ENCODE peak calls at places on chromosomes 2 and 18, in nine cellular contexts. One of them, this sample, is unnamed.

GRCh38 chr2:84956334-84957297 is 14.3 kb upstream of the KCMF1 start:
- DNase-seq in HEK293T: no peak
- DNase-seq in HTR-8/SVneo: no peak
- DNase-seq in fibroblast of the conjunctiva: no peak
- DNase-seq in stimulated activated naive B cell treated with anti-CD40 and anti-IgM and Interleukin-4, amounts not matched to agents 10 μg/mL and 1 μg/mL and 100 μg/mL, for 72 hours: no peak
- DNase-seq in stimulated activated CD4-positive, alpha-beta T cell treated with anti-CD3 and anti-CD28 coated beads, Interleukin-12 subunit alpha, Interleukin-12 subunit beta, amount 100 ng/mL, for 4 hours: no peak
- DNase-seq in COR-L47: no peak
- DNase-seq in left ventricle myocardium superior: no peak
- DNase-seq in HS-27A: no peak
- DNase-seq in this sample: no peak

GRCh38 chr2:179981085-179981484 is 26.0 kb downstream of the CWC22 start:
- DNase-seq in HEK293T: no peak
- DNase-seq in HTR-8/SVneo: no peak
- DNase-seq in fibroblast of the conjunctiva: no peak
- DNase-seq in stimulated activated naive B cell treated with anti-CD40 and anti-IgM and Interleukin-4, amounts not matched to agents 10 μg/mL and 1 μg/mL and 100 μg/mL, for 72 hours: no peak
- DNase-seq in stimulated activated CD4-positive, alpha-beta T cell treated with anti-CD3 and anti-CD28 coated beads, Interleukin-12 subunit alpha, Interleukin-12 subunit beta, amount 100 ng/mL, for 4 hours: no peak
- DNase-seq in COR-L47: peak
- DNase-seq in left ventricle myocardium superior: no peak
- DNase-seq in HS-27A: no peak
- DNase-seq in this sample: no peak

GRCh38 chr2:73128841-73129535 is 16.2 kb upstream of the RAB11FIP5 start:
- DNase-seq in HEK293T: no peak
- DNase-seq in HTR-8/SVneo: no peak
- DNase-seq in fibroblast of the conjunctiva: no peak
- DNase-seq in stimulated activated naive B cell treated with anti-CD40 and anti-IgM and Interleukin-4, amounts not matched to agents 10 μg/mL and 1 μg/mL and 100 μg/mL, for 72 hours: no peak
- DNase-seq in stimulated activated CD4-positive, alpha-beta T cell treated with anti-CD3 and anti-CD28 coated beads, Interleukin-12 subunit alpha, Interleukin-12 subunit beta, amount 100 ng/mL, for 4 hours: no peak
- DNase-seq in COR-L47: no peak
- DNase-seq in left ventricle myocardium superior: no peak
- DNase-seq in HS-27A: no peak
- DNase-seq in this sample: no peak

GRCh38 chr18:29874519-29875098 is 1167.9 kb downstream of the DSC3 start:
- DNase-seq in HEK293T: peak
- DNase-seq in HTR-8/SVneo: peak
- DNase-seq in fibroblast of the conjunctiva: peak
- DNase-seq in stimulated activated naive B cell treated with anti-CD40 and anti-IgM and Interleukin-4, amounts not matched to agents 10 μg/mL and 1 μg/mL and 100 μg/mL, for 72 hours: no peak
- DNase-seq in stimulated activated CD4-positive, alpha-beta T cell treated with anti-CD3 and anti-CD28 coated beads, Interleukin-12 subunit alpha, Interleukin-12 subunit beta, amount 100 ng/mL, for 4 hours: no peak
- DNase-seq in COR-L47: peak
- DNase-seq in left ventricle myocardium superior: no peak
- DNase-seq in HS-27A: peak
- DNase-seq in this sample: no peak

GRCh38 chr2:162196611-162197010 is 44.6 kb upstream of the GCG start:
- DNase-seq in HEK293T: no peak
- DNase-seq in HTR-8/SVneo: no peak
- DNase-seq in fibroblast of the conjunctiva: no peak
- DNase-seq in stimulated activated naive B cell treated with anti-CD40 and anti-IgM and Interleukin-4, amounts not matched to agents 10 μg/mL and 1 μg/mL and 100 μg/mL, for 72 hours: no peak
- DNase-seq in stimulated activated CD4-positive, alpha-beta T cell treated with anti-CD3 and anti-CD28 coated beads, Interleukin-12 subunit alpha, Interleukin-12 subunit beta, amount 100 ng/mL, for 4 hours: no peak
- DNase-seq in COR-L47: no peak
- DNase-seq in left ventricle myocardium superior: no peak
- DNase-seq in HS-27A: peak
- DNase-seq in this sample: no peak

GRCh38 chr2:96315400-96316071 is 9.6 kb upstream of the ITPRIPL1 start:
- DNase-seq in HEK293T: no peak
- DNase-seq in HTR-8/SVneo: no peak
- DNase-seq in fibroblast of the conjunctiva: peak
- DNase-seq in stimulated activated naive B cell treated with anti-CD40 and anti-IgM and Interleukin-4, amounts not matched to agents 10 μg/mL and 1 μg/mL and 100 μg/mL, for 72 hours: no peak
- DNase-seq in stimulated activated CD4-positive, alpha-beta T cell treated with anti-CD3 and anti-CD28 coated beads, Interleukin-12 subunit alpha, Interleukin-12 subunit beta, amount 100 ng/mL, for 4 hours: no peak
- DNase-seq in COR-L47: no peak
- DNase-seq in left ventricle myocardium superior: no peak
- DNase-seq in HS-27A: peak
- DNase-seq in this sample: no peak

GRCh38 chr2:893311-893710 is 57.3 kb upstream of the SNTG2 start:
- DNase-seq in HEK293T: peak
- DNase-seq in HTR-8/SVneo: no peak
- DNase-seq in fibroblast of the conjunctiva: no peak
- DNase-seq in stimulated activated naive B cell treated with anti-CD40 and anti-IgM and Interleukin-4, amounts not matched to agents 10 μg/mL and 1 μg/mL and 100 μg/mL, for 72 hours: no peak
- DNase-seq in stimulated activated CD4-positive, alpha-beta T cell treated with anti-CD3 and anti-CD28 coated beads, Interleukin-12 subunit alpha, Interleukin-12 subunit beta, amount 100 ng/mL, for 4 hours: no peak
- DNase-seq in COR-L47: no peak
- DNase-seq in left ventricle myocardium superior: no peak
- DNase-seq in HS-27A: no peak
- DNase-seq in this sample: no peak

GRCh38 chr2:215401896-215402379 is 33.9 kb downstream of the FN1 start:
- DNase-seq in HEK293T: no peak
- DNase-seq in HTR-8/SVneo: no peak
- DNase-seq in fibroblast of the conjunctiva: no peak
- DNase-seq in stimulated activated naive B cell treated with anti-CD40 and anti-IgM and Interleukin-4, amounts not matched to agents 10 μg/mL and 1 μg/mL and 100 μg/mL, for 72 hours: no peak
- DNase-seq in stimulated activated CD4-positive, alpha-beta T cell treated with anti-CD3 and anti-CD28 coated beads, Interleukin-12 subunit alpha, Interleukin-12 subunit beta, amount 100 ng/mL, for 4 hours: no peak
- DNase-seq in COR-L47: no peak
- DNase-seq in left ventricle myocardium superior: no peak
- DNase-seq in HS-27A: peak
- DNase-seq in this sample: no peak

GRCh38 chr2:215850380-215850779 is 163.0 kb downstream of the MREG start:
- DNase-seq in HEK293T: no peak
- DNase-seq in HTR-8/SVneo: no peak
- DNase-seq in fibroblast of the conjunctiva: no peak
- DNase-seq in stimulated activated naive B cell treated with anti-CD40 and anti-IgM and Interleukin-4, amounts not matched to agents 10 μg/mL and 1 μg/mL and 100 μg/mL, for 72 hours: no peak
- DNase-seq in stimulated activated CD4-positive, alpha-beta T cell treated with anti-CD3 and anti-CD28 coated beads, Interleukin-12 subunit alpha, Interleukin-12 subunit beta, amount 100 ng/mL, for 4 hours: no peak
- DNase-seq in COR-L47: no peak
- DNase-seq in left ventricle myocardium superior: no peak
- DNase-seq in HS-27A: no peak
- DNase-seq in this sample: no peak

GRCh38 chr18:44719519-44720060 is 38.9 kb downstream of the SETBP1 start:
- DNase-seq in HEK293T: no peak
- DNase-seq in HTR-8/SVneo: no peak
- DNase-seq in fibroblast of the conjunctiva: no peak
- DNase-seq in stimulated activated naive B cell treated with anti-CD40 and anti-IgM and Interleukin-4, amounts not matched to agents 10 μg/mL and 1 μg/mL and 100 μg/mL, for 72 hours: no peak
- DNase-seq in stimulated activated CD4-positive, alpha-beta T cell treated with anti-CD3 and anti-CD28 coated beads, Interleukin-12 subunit alpha, Interleukin-12 subunit beta, amount 100 ng/mL, for 4 hours: no peak
- DNase-seq in COR-L47: no peak
- DNase-seq in left ventricle myocardium superior: no peak
- DNase-seq in HS-27A: no peak
- DNase-seq in this sample: no peak

GRCh38 chr2:179655627-179656026 is 205.8 kb downstream of the ZNF385B start:
- DNase-seq in HEK293T: no peak
- DNase-seq in HTR-8/SVneo: no peak
- DNase-seq in fibroblast of the conjunctiva: no peak
- DNase-seq in stimulated activated naive B cell treated with anti-CD40 and anti-IgM and Interleukin-4, amounts not matched to agents 10 μg/mL and 1 μg/mL and 100 μg/mL, for 72 hours: no peak
- DNase-seq in stimulated activated CD4-positive, alpha-beta T cell treated with anti-CD3 and anti-CD28 coated beads, Interleukin-12 subunit alpha, Interleukin-12 subunit beta, amount 100 ng/mL, for 4 hours: no peak
- DNase-seq in COR-L47: no peak
- DNase-seq in left ventricle myocardium superior: no peak
- DNase-seq in HS-27A: no peak
- DNase-seq in this sample: no peak

GRCh38 chr2:12861344-12861942 is 144.7 kb downstream of the TRIB2 start:
- DNase-seq in HEK293T: no peak
- DNase-seq in HTR-8/SVneo: no peak
- DNase-seq in fibroblast of the conjunctiva: no peak
- DNase-seq in stimulated activated naive B cell treated with anti-CD40 and anti-IgM and Interleukin-4, amounts not matched to agents 10 μg/mL and 1 μg/mL and 100 μg/mL, for 72 hours: no peak
- DNase-seq in stimulated activated CD4-positive, alpha-beta T cell treated with anti-CD3 and anti-CD28 coated beads, Interleukin-12 subunit alpha, Interleukin-12 subunit beta, amount 100 ng/mL, for 4 hours: no peak
- DNase-seq in COR-L47: no peak
- DNase-seq in left ventricle myocardium superior: no peak
- DNase-seq in HS-27A: no peak
- DNase-seq in this sample: no peak

GRCh38 chr2:71156531-71156930 is 26.1 kb downstream of the MPHOSPH10 start:
- DNase-seq in HEK293T: no peak
- DNase-seq in HTR-8/SVneo: no peak
- DNase-seq in fibroblast of the conjunctiva: peak
- DNase-seq in stimulated activated naive B cell treated with anti-CD40 and anti-IgM and Interleukin-4, amounts not matched to agents 10 μg/mL and 1 μg/mL and 100 μg/mL, for 72 hours: no peak
- DNase-seq in stimulated activated CD4-positive, alpha-beta T cell treated with anti-CD3 and anti-CD28 coated beads, Interleukin-12 subunit alpha, Interleukin-12 subunit beta, amount 100 ng/mL, for 4 hours: no peak
- DNase-seq in COR-L47: peak
- DNase-seq in left ventricle myocardium superior: no peak
- DNase-seq in HS-27A: no peak
- DNase-seq in this sample: no peak

GRCh38 chr2:99678651-99679050 is 188.8 kb upstream of the REV1 start:
- DNase-seq in HEK293T: no peak
- DNase-seq in HTR-8/SVneo: no peak
- DNase-seq in fibroblast of the conjunctiva: no peak
- DNase-seq in stimulated activated naive B cell treated with anti-CD40 and anti-IgM and Interleukin-4, amounts not matched to agents 10 μg/mL and 1 μg/mL and 100 μg/mL, for 72 hours: no peak
- DNase-seq in stimulated activated CD4-positive, alpha-beta T cell treated with anti-CD3 and anti-CD28 coated beads, Interleukin-12 subunit alpha, Interleukin-12 subunit beta, amount 100 ng/mL, for 4 hours: no peak
- DNase-seq in COR-L47: no peak
- DNase-seq in left ventricle myocardium superior: no peak
- DNase-seq in HS-27A: no peak
- DNase-seq in this sample: no peak

GRCh38 chr2:164495491-164496223 is 125.6 kb downstream of the GRB14 start:
- DNase-seq in HEK293T: peak
- DNase-seq in HTR-8/SVneo: peak
- DNase-seq in fibroblast of the conjunctiva: peak
- DNase-seq in stimulated activated naive B cell treated with anti-CD40 and anti-IgM and Interleukin-4, amounts not matched to agents 10 μg/mL and 1 μg/mL and 100 μg/mL, for 72 hours: no peak
- DNase-seq in stimulated activated CD4-positive, alpha-beta T cell treated with anti-CD3 and anti-CD28 coated beads, Interleukin-12 subunit alpha, Interleukin-12 subunit beta, amount 100 ng/mL, for 4 hours: no peak
- DNase-seq in COR-L47: peak
- DNase-seq in left ventricle myocardium superior: no peak
- DNase-seq in HS-27A: peak
- DNase-seq in this sample: no peak

GRCh38 chr2:18522484-18523146 is 37.8 kb downstream of the RDH14 start:
- DNase-seq in HEK293T: no peak
- DNase-seq in HTR-8/SVneo: no peak
- DNase-seq in fibroblast of the conjunctiva: no peak
- DNase-seq in stimulated activated naive B cell treated with anti-CD40 and anti-IgM and Interleukin-4, amounts not matched to agents 10 μg/mL and 1 μg/mL and 100 μg/mL, for 72 hours: no peak
- DNase-seq in stimulated activated CD4-positive, alpha-beta T cell treated with anti-CD3 and anti-CD28 coated beads, Interleukin-12 subunit alpha, Interleukin-12 subunit beta, amount 100 ng/mL, for 4 hours: no peak
- DNase-seq in COR-L47: no peak
- DNase-seq in left ventricle myocardium superior: no peak
- DNase-seq in HS-27A: no peak
- DNase-seq in this sample: no peak

GRCh38 chr2:41911033-41911432 is 136.8 kb upstream of the PKDCC start:
- DNase-seq in HEK293T: no peak
- DNase-seq in HTR-8/SVneo: no peak
- DNase-seq in fibroblast of the conjunctiva: no peak
- DNase-seq in stimulated activated naive B cell treated with anti-CD40 and anti-IgM and Interleukin-4, amounts not matched to agents 10 μg/mL and 1 μg/mL and 100 μg/mL, for 72 hours: no peak
- DNase-seq in stimulated activated CD4-positive, alpha-beta T cell treated with anti-CD3 and anti-CD28 coated beads, Interleukin-12 subunit alpha, Interleukin-12 subunit beta, amount 100 ng/mL, for 4 hours: no peak
- DNase-seq in COR-L47: no peak
- DNase-seq in left ventricle myocardium superior: no peak
- DNase-seq in HS-27A: no peak
- DNase-seq in this sample: no peak

GRCh38 chr18:12423393-12423792 is 15.7 kb downstream of the PRELID3A start:
- DNase-seq in HEK293T: no peak
- DNase-seq in HTR-8/SVneo: no peak
- DNase-seq in fibroblast of the conjunctiva: no peak
- DNase-seq in stimulated activated naive B cell treated with anti-CD40 and anti-IgM and Interleukin-4, amounts not matched to agents 10 μg/mL and 1 μg/mL and 100 μg/mL, for 72 hours: no peak
- DNase-seq in stimulated activated CD4-positive, alpha-beta T cell treated with anti-CD3 and anti-CD28 coated beads, Interleukin-12 subunit alpha, Interleukin-12 subunit beta, amount 100 ng/mL, for 4 hours: no peak
- DNase-seq in COR-L47: peak
- DNase-seq in left ventricle myocardium superior: no peak
- DNase-seq in HS-27A: no peak
- DNase-seq in this sample: no peak

GRCh38 chr18:49029628-49030027 is 78.9 kb upstream of the SMAD7 start:
- DNase-seq in HEK293T: no peak
- DNase-seq in HTR-8/SVneo: no peak
- DNase-seq in fibroblast of the conjunctiva: no peak
- DNase-seq in stimulated activated naive B cell treated with anti-CD40 and anti-IgM and Interleukin-4, amounts not matched to agents 10 μg/mL and 1 μg/mL and 100 μg/mL, for 72 hours: no peak
- DNase-seq in stimulated activated CD4-positive, alpha-beta T cell treated with anti-CD3 and anti-CD28 coated beads, Interleukin-12 subunit alpha, Interleukin-12 subunit beta, amount 100 ng/mL, for 4 hours: no peak
- DNase-seq in COR-L47: no peak
- DNase-seq in left ventricle myocardium superior: no peak
- DNase-seq in HS-27A: no peak
- DNase-seq in this sample: no peak

GRCh38 chr18:79200546-79201268 is 131.5 kb downstream of the ATP9B start:
- DNase-seq in HEK293T: peak
- DNase-seq in HTR-8/SVneo: no peak
- DNase-seq in fibroblast of the conjunctiva: peak
- DNase-seq in stimulated activated naive B cell treated with anti-CD40 and anti-IgM and Interleukin-4, amounts not matched to agents 10 μg/mL and 1 μg/mL and 100 μg/mL, for 72 hours: no peak
- DNase-seq in stimulated activated CD4-positive, alpha-beta T cell treated with anti-CD3 and anti-CD28 coated beads, Interleukin-12 subunit alpha, Interleukin-12 subunit beta, amount 100 ng/mL, for 4 hours: no peak
- DNase-seq in COR-L47: no peak
- DNase-seq in left ventricle myocardium superior: no peak
- DNase-seq in HS-27A: no peak
- DNase-seq in this sample: no peak

GRCh38 chr2:215664847-215665525 is 229.1 kb upstream of the FN1 start:
- DNase-seq in HEK293T: no peak
- DNase-seq in HTR-8/SVneo: peak
- DNase-seq in fibroblast of the conjunctiva: peak
- DNase-seq in stimulated activated naive B cell treated with anti-CD40 and anti-IgM and Interleukin-4, amounts not matched to agents 10 μg/mL and 1 μg/mL and 100 μg/mL, for 72 hours: no peak
- DNase-seq in stimulated activated CD4-positive, alpha-beta T cell treated with anti-CD3 and anti-CD28 coated beads, Interleukin-12 subunit alpha, Interleukin-12 subunit beta, amount 100 ng/mL, for 4 hours: no peak
- DNase-seq in COR-L47: no peak
- DNase-seq in left ventricle myocardium superior: no peak
- DNase-seq in HS-27A: peak
- DNase-seq in this sample: no peak

GRCh38 chr2:219521066-219521880 is 7.0 kb downstream of the ASIC4 start:
- DNase-seq in HEK293T: peak
- DNase-seq in HTR-8/SVneo: peak
- DNase-seq in fibroblast of the conjunctiva: no peak
- DNase-seq in stimulated activated naive B cell treated with anti-CD40 and anti-IgM and Interleukin-4, amounts not matched to agents 10 μg/mL and 1 μg/mL and 100 μg/mL, for 72 hours: no peak
- DNase-seq in stimulated activated CD4-positive, alpha-beta T cell treated with anti-CD3 and anti-CD28 coated beads, Interleukin-12 subunit alpha, Interleukin-12 subunit beta, amount 100 ng/mL, for 4 hours: no peak
- DNase-seq in COR-L47: peak
- DNase-seq in left ventricle myocardium superior: peak
- DNase-seq in HS-27A: no peak
- DNase-seq in this sample: peak

GRCh38 chr18:14086459-14087231 is 45.6 kb downstream of the ZNF519 start:
- DNase-seq in HEK293T: peak
- DNase-seq in HTR-8/SVneo: peak
- DNase-seq in fibroblast of the conjunctiva: peak
- DNase-seq in stimulated activated naive B cell treated with anti-CD40 and anti-IgM and Interleukin-4, amounts not matched to agents 10 μg/mL and 1 μg/mL and 100 μg/mL, for 72 hours: no peak
- DNase-seq in stimulated activated CD4-positive, alpha-beta T cell treated with anti-CD3 and anti-CD28 coated beads, Interleukin-12 subunit alpha, Interleukin-12 subunit beta, amount 100 ng/mL, for 4 hours: no peak
- DNase-seq in COR-L47: peak
- DNase-seq in left ventricle myocardium superior: no peak
- DNase-seq in HS-27A: peak
- DNase-seq in this sample: no peak

GRCh38 chr2:37738266-37738885 is 66.9 kb upstream of the CDC42EP3 start:
- DNase-seq in HEK293T: no peak
- DNase-seq in HTR-8/SVneo: no peak
- DNase-seq in fibroblast of the conjunctiva: no peak
- DNase-seq in stimulated activated naive B cell treated with anti-CD40 and anti-IgM and Interleukin-4, amounts not matched to agents 10 μg/mL and 1 μg/mL and 100 μg/mL, for 72 hours: no peak
- DNase-seq in stimulated activated CD4-positive, alpha-beta T cell treated with anti-CD3 and anti-CD28 coated beads, Interleukin-12 subunit alpha, Interleukin-12 subunit beta, amount 100 ng/mL, for 4 hours: no peak
- DNase-seq in COR-L47: no peak
- DNase-seq in left ventricle myocardium superior: no peak
- DNase-seq in HS-27A: no peak
- DNase-seq in this sample: no peak

GRCh38 chr18:37698508-37699035 is 133.0 kb upstream of the CELF4 start:
- DNase-seq in HEK293T: no peak
- DNase-seq in HTR-8/SVneo: no peak
- DNase-seq in fibroblast of the conjunctiva: no peak
- DNase-seq in stimulated activated naive B cell treated with anti-CD40 and anti-IgM and Interleukin-4, amounts not matched to agents 10 μg/mL and 1 μg/mL and 100 μg/mL, for 72 hours: no peak
- DNase-seq in stimulated activated CD4-positive, alpha-beta T cell treated with anti-CD3 and anti-CD28 coated beads, Interleukin-12 subunit alpha, Interleukin-12 subunit beta, amount 100 ng/mL, for 4 hours: no peak
- DNase-seq in COR-L47: no peak
- DNase-seq in left ventricle myocardium superior: no peak
- DNase-seq in HS-27A: no peak
- DNase-seq in this sample: no peak

GRCh38 chr2:68466361-68466777 is 725 bp downstream of the FBXO48 start:
- DNase-seq in HEK293T: peak
- DNase-seq in HTR-8/SVneo: no peak
- DNase-seq in fibroblast of the conjunctiva: peak
- DNase-seq in stimulated activated naive B cell treated with anti-CD40 and anti-IgM and Interleukin-4, amounts not matched to agents 10 μg/mL and 1 μg/mL and 100 μg/mL, for 72 hours: peak
- DNase-seq in stimulated activated CD4-positive, alpha-beta T cell treated with anti-CD3 and anti-CD28 coated beads, Interleukin-12 subunit alpha, Interleukin-12 subunit beta, amount 100 ng/mL, for 4 hours: peak
- DNase-seq in COR-L47: no peak
- DNase-seq in left ventricle myocardium superior: no peak
- DNase-seq in HS-27A: no peak
- DNase-seq in this sample: no peak

GRCh38 chr2:149329470-149330126 is 789 bp upstream of the LYPD6 start:
- DNase-seq in HEK293T: peak
- DNase-seq in HTR-8/SVneo: peak
- DNase-seq in fibroblast of the conjunctiva: no peak
- DNase-seq in stimulated activated naive B cell treated with anti-CD40 and anti-IgM and Interleukin-4, amounts not matched to agents 10 μg/mL and 1 μg/mL and 100 μg/mL, for 72 hours: no peak
- DNase-seq in stimulated activated CD4-positive, alpha-beta T cell treated with anti-CD3 and anti-CD28 coated beads, Interleukin-12 subunit alpha, Interleukin-12 subunit beta, amount 100 ng/mL, for 4 hours: no peak
- DNase-seq in COR-L47: peak
- DNase-seq in left ventricle myocardium superior: no peak
- DNase-seq in HS-27A: peak
- DNase-seq in this sample: no peak

GRCh38 chr2:217270089-217270800 is 410.4 kb upstream of the TNP1 start:
- DNase-seq in HEK293T: no peak
- DNase-seq in HTR-8/SVneo: no peak
- DNase-seq in fibroblast of the conjunctiva: no peak
- DNase-seq in stimulated activated naive B cell treated with anti-CD40 and anti-IgM and Interleukin-4, amounts not matched to agents 10 μg/mL and 1 μg/mL and 100 μg/mL, for 72 hours: no peak
- DNase-seq in stimulated activated CD4-positive, alpha-beta T cell treated with anti-CD3 and anti-CD28 coated beads, Interleukin-12 subunit alpha, Interleukin-12 subunit beta, amount 100 ng/mL, for 4 hours: no peak
- DNase-seq in COR-L47: no peak
- DNase-seq in left ventricle myocardium superior: no peak
- DNase-seq in HS-27A: no peak
- DNase-seq in this sample: no peak

GRCh38 chr2:99725810-99726209 is 236.0 kb upstream of the REV1 start:
- DNase-seq in HEK293T: no peak
- DNase-seq in HTR-8/SVneo: no peak
- DNase-seq in fibroblast of the conjunctiva: no peak
- DNase-seq in stimulated activated naive B cell treated with anti-CD40 and anti-IgM and Interleukin-4, amounts not matched to agents 10 μg/mL and 1 μg/mL and 100 μg/mL, for 72 hours: no peak
- DNase-seq in stimulated activated CD4-positive, alpha-beta T cell treated with anti-CD3 and anti-CD28 coated beads, Interleukin-12 subunit alpha, Interleukin-12 subunit beta, amount 100 ng/mL, for 4 hours: no peak
- DNase-seq in COR-L47: no peak
- DNase-seq in left ventricle myocardium superior: no peak
- DNase-seq in HS-27A: no peak
- DNase-seq in this sample: no peak

GRCh38 chr2:234808907-234809306 is 142.9 kb upstream of the SH3BP4 start:
- DNase-seq in HEK293T: no peak
- DNase-seq in HTR-8/SVneo: no peak
- DNase-seq in fibroblast of the conjunctiva: no peak
- DNase-seq in stimulated activated naive B cell treated with anti-CD40 and anti-IgM and Interleukin-4, amounts not matched to agents 10 μg/mL and 1 μg/mL and 100 μg/mL, for 72 hours: no peak
- DNase-seq in stimulated activated CD4-positive, alpha-beta T cell treated with anti-CD3 and anti-CD28 coated beads, Interleukin-12 subunit alpha, Interleukin-12 subunit beta, amount 100 ng/mL, for 4 hours: no peak
- DNase-seq in COR-L47: no peak
- DNase-seq in left ventricle myocardium superior: no peak
- DNase-seq in HS-27A: no peak
- DNase-seq in this sample: no peak

GRCh38 chr2:221554769-221555510 is 17.2 kb downstream of the EPHA4 start:
- DNase-seq in HEK293T: no peak
- DNase-seq in HTR-8/SVneo: no peak
- DNase-seq in fibroblast of the conjunctiva: no peak
- DNase-seq in stimulated activated naive B cell treated with anti-CD40 and anti-IgM and Interleukin-4, amounts not matched to agents 10 μg/mL and 1 μg/mL and 100 μg/mL, for 72 hours: peak
- DNase-seq in stimulated activated CD4-positive, alpha-beta T cell treated with anti-CD3 and anti-CD28 coated beads, Interleukin-12 subunit alpha, Interleukin-12 subunit beta, amount 100 ng/mL, for 4 hours: no peak
- DNase-seq in COR-L47: no peak
- DNase-seq in left ventricle myocardium superior: no peak
- DNase-seq in HS-27A: no peak
- DNase-seq in this sample: no peak

This sample was measured in spleen.